ENCODE peak calls at places on chromosomes 13 and 19, in five cellular contexts. V is RWPE1; N is left colon; Z is Daoy; P is activated CD4-positive, alpha-beta T cell treated with anti-CD3 and anti-CD28 coated beads, Interleukin-2, amount 50 U/mL, for 24 hours. S is an unnamed sample.

GRCh38 chr13:100550433-100550832 is 38.2 kb downstream of the GGACT start:
- DNase-seq in V (no peak), N (no peak), Z (no peak), P (no peak), S (no peak)

GRCh38 chr13:67278230-67278629 is 48.1 kb upstream of the PCDH9 start:
- DNase-seq in V (no peak), N (no peak), Z (no peak), P (no peak), S (no peak)

GRCh38 chr13:21556051-21556450 is 47.9 kb downstream of the MICU2 start:
- DNase-seq in V (no peak), N (no peak), Z (no peak), P (no peak), S (no peak)

GRCh38 chr13:33940898-33941297 is 122.9 kb downstream of the RFC3 start:
- DNase-seq in V (peak; percentile 75), N (no peak), Z (no peak), P (no peak), S (no peak)

GRCh38 chr13:100323937-100324336 is 235.0 kb downstream of the PCCA start:
- DNase-seq in V (no peak), N (no peak), Z (no peak), P (no peak), S (no peak)

GRCh38 chr19:28764066-28764465 is 448.9 kb downstream of the UQCRFS1 start:
- DNase-seq in V (no peak), N (no peak), Z (no peak), P (no peak), S (no peak)

GRCh38 chr19:16191216-16191908 is 6.2 kb downstream of the FAM32A start:
- DNase-seq in V (no peak), N (no peak), Z (no peak), P (no peak), S (no peak)

GRCh38 chr19:48330012-48330681 is 4.8 kb downstream of the EMP3 start:
- DNase-seq in V (no peak), N (peak; percentile 88), Z (no peak), P (peak; percentile 76), S (peak; percentile 57)

GRCh38 chr19:40717325-40717879 is 490 bp downstream of the ITPKC start:
- DNase-seq in V (no peak), N (no peak), Z (no peak), P (no peak), S (no peak)

GRCh38 chr13:27043013-27043412 is 128.6 kb downstream of the USP12 start:
- DNase-seq in V (peak; percentile 82), N (no peak), Z (peak; percentile 93), P (no peak), S (no peak)

GRCh38 chr13:109297628-109298027 is 488.8 kb downstream of the IRS2 start:
- DNase-seq in V (no peak), N (no peak), Z (no peak), P (no peak), S (no peak)

GRCh38 chr13:38090913-38091312 is 221.3 kb upstream of the TRPC4 start:
- DNase-seq in V (no peak), N (no peak), Z (no peak), P (no peak), S (no peak)

GRCh38 chr19:17797397-17798201 is 2.7 kb downstream of the B3GNT3 start:
- DNase-seq in V (peak; percentile 95), N (peak; percentile 80), Z (peak; percentile 78), P (peak; percentile 53), S (no peak)

GRCh38 chr13:80084086-80084676 is 256.7 kb downstream of the SPRY2 start:
- DNase-seq in V (peak; percentile 41), N (no peak), Z (peak; percentile 45), P (no peak), S (no peak)

GRCh38 chr13:50908371-50908770 is 1.2 kb upstream of the RNASEH2B start:
- DNase-seq in V (no peak), N (no peak), Z (no peak), P (no peak), S (no peak)

GRCh38 chr13:113404366-113404722 is 40.4 kb upstream of the GRTP1 start:
- DNase-seq in V (no peak), N (no peak), Z (no peak), P (no peak), S (no peak)

GRCh38 chr19:29662604-29663404 is 2.5 kb upstream of the PLEKHF1 start:
- DNase-seq in V (peak; percentile 67), N (peak; percentile 58), Z (peak; percentile 84), P (no peak), S (no peak)

GRCh38 chr13:32047088-32047487 is 15.5 kb downstream of the FRY start:
- DNase-seq in V (no peak), N (no peak), Z (no peak), P (no peak), S (no peak)

GRCh38 chr19:44512326-44513298 is 12.3 kb upstream of the ZNF180 start:
- DNase-seq in V (peak; percentile 57), N (peak; percentile 34), Z (peak; percentile 27), P (no peak), S (no peak)

GRCh38 chr13:101149735-101150380 is 266.4 kb downstream of the NALCN start:
- DNase-seq in V (no peak), N (no peak), Z (peak; percentile 30), P (no peak), S (no peak)

GRCh38 chr13:108033800-108034707 is 181.3 kb downstream of the LIG4 start:
- DNase-seq in V (no peak), N (no peak), Z (peak; percentile 4), P (no peak), S (no peak)

GRCh38 chr13:25678398-25678797 is 306.6 kb downstream of the ATP8A2 start:
- DNase-seq in V (no peak), N (peak; percentile 7), Z (no peak), P (no peak), S (no peak)

GRCh38 chr19:31160346-31160926 is 188.8 kb downstream of the TSHZ3 start:
- DNase-seq in V (no peak), N (no peak), Z (no peak), P (no peak), S (no peak)

GRCh38 chr13:98664047-98664446 is 87.1 kb upstream of the STK24 start:
- DNase-seq in V (peak; percentile 69), N (no peak), Z (peak; percentile 83), P (peak; percentile 73), S (peak; percentile 18)

GRCh38 chr13:112696869-112697465 is 7.1 kb downstream of the ATP11A start:
- DNase-seq in V (no peak), N (no peak), Z (no peak), P (no peak), S (no peak)

S was measured in activated naive CD8-positive, alpha-beta T cell treated with anti-CD3 and anti-CD28 coated beads, Interleukin-2, amount 50 U/mL, for 16 hours.